ENCODE peak calls at places on chromosomes 7 and 10, in ten cellular contexts. One of them, this sample, is unnamed.

GRCh38 chr10:126171555-126171954 is 216.7 kb downstream of the ADAM12 start:
- DNase-seq in cardiac fibroblast: peak
- DNase-seq in esophagus muscularis mucosa: no peak
- DNase-seq in GM06990: no peak
- DNase-seq in AG04450: no peak
- DNase-seq in AG10803: peak
- DNase-seq in GM23338: no peak
- DNase-seq in spleen: no peak
- DNase-seq in CD8-positive, alpha-beta T cell: no peak
- DNase-seq in lower leg skin: no peak
- DNase-seq in this sample: peak

GRCh38 chr10:69733791-69734261 is 67.9 kb upstream of the COL13A1 start:
- DNase-seq in AG04450: no peak
- DNase-seq in CD8-positive, alpha-beta T cell: no peak
- DNase-seq in spleen: no peak
- DNase-seq in lower leg skin: no peak
- DNase-seq in GM23338: no peak
- DNase-seq in AG10803: peak
- DNase-seq in esophagus muscularis mucosa: no peak
- DNase-seq in GM06990: no peak
- DNase-seq in cardiac fibroblast: peak
- DNase-seq in this sample: peak

GRCh38 chr10:31697271-31698168 is 231.1 kb downstream of the ARHGAP12 start:
- DNase-seq in esophagus muscularis mucosa: peak
- DNase-seq in CD8-positive, alpha-beta T cell: no peak
- DNase-seq in spleen: peak
- DNase-seq in GM06990: no peak
- DNase-seq in lower leg skin: peak
- DNase-seq in GM23338: no peak
- DNase-seq in cardiac fibroblast: peak
- DNase-seq in AG10803: peak
- DNase-seq in AG04450: peak
- DNase-seq in this sample: peak

GRCh38 chr10:119378737-119379067 is 163.8 kb downstream of the RGS10 start:
- DNase-seq in cardiac fibroblast: no peak
- DNase-seq in AG10803: no peak
- DNase-seq in GM23338: no peak
- DNase-seq in CD8-positive, alpha-beta T cell: no peak
- DNase-seq in AG04450: no peak
- DNase-seq in esophagus muscularis mucosa: no peak
- DNase-seq in lower leg skin: no peak
- DNase-seq in spleen: peak
- DNase-seq in GM06990: no peak
- DNase-seq in this sample: no peak

GRCh38 chr10:91006001-91006751 is 85.3 kb upstream of the ANKRD1 start:
- DNase-seq in CD8-positive, alpha-beta T cell: peak
- DNase-seq in AG10803: peak
- DNase-seq in esophagus muscularis mucosa: no peak
- DNase-seq in cardiac fibroblast: peak
- DNase-seq in lower leg skin: peak
- DNase-seq in GM06990: peak
- DNase-seq in GM23338: peak
- DNase-seq in AG04450: peak
- DNase-seq in spleen: peak
- DNase-seq in this sample: peak

GRCh38 chr10:8053446-8054242 is 844 bp upstream of the GATA3 start:
- DNase-seq in AG04450: peak
- DNase-seq in spleen: peak
- DNase-seq in AG10803: peak
- DNase-seq in lower leg skin: peak
- DNase-seq in CD8-positive, alpha-beta T cell: peak
- DNase-seq in cardiac fibroblast: peak
- DNase-seq in GM06990: peak
- DNase-seq in esophagus muscularis mucosa: no peak
- DNase-seq in GM23338: peak
- DNase-seq in this sample: peak

GRCh38 chr7:82413237-82413636 is 30.3 kb downstream of the CACNA2D1 start:
- DNase-seq in lower leg skin: no peak
- DNase-seq in AG04450: no peak
- DNase-seq in CD8-positive, alpha-beta T cell: no peak
- DNase-seq in esophagus muscularis mucosa: no peak
- DNase-seq in cardiac fibroblast: peak
- DNase-seq in AG10803: peak
- DNase-seq in GM23338: peak
- DNase-seq in GM06990: no peak
- DNase-seq in spleen: no peak
- DNase-seq in this sample: no peak

GRCh38 chr10:27605337-27605736 is 101.2 kb downstream of the RAB18 start:
- DNase-seq in esophagus muscularis mucosa: no peak
- DNase-seq in AG10803: no peak
- DNase-seq in AG04450: no peak
- DNase-seq in CD8-positive, alpha-beta T cell: no peak
- DNase-seq in GM23338: no peak
- DNase-seq in GM06990: no peak
- DNase-seq in lower leg skin: no peak
- DNase-seq in cardiac fibroblast: no peak
- DNase-seq in spleen: no peak
- DNase-seq in this sample: no peak

GRCh38 chr7:2478387-2478760 is 2.2 kb upstream of the GRIFIN start:
- DNase-seq in CD8-positive, alpha-beta T cell: no peak
- DNase-seq in GM06990: no peak
- DNase-seq in spleen: no peak
- DNase-seq in AG04450: no peak
- DNase-seq in AG10803: peak
- DNase-seq in esophagus muscularis mucosa: no peak
- DNase-seq in cardiac fibroblast: peak
- DNase-seq in lower leg skin: peak
- DNase-seq in GM23338: no peak
- DNase-seq in this sample: no peak

GRCh38 chr10:54060572-54060971 is 740.5 kb downstream of the PCDH15 start:
- DNase-seq in AG10803: no peak
- DNase-seq in spleen: no peak
- DNase-seq in GM06990: no peak
- DNase-seq in cardiac fibroblast: no peak
- DNase-seq in esophagus muscularis mucosa: no peak
- DNase-seq in GM23338: no peak
- DNase-seq in CD8-positive, alpha-beta T cell: no peak
- DNase-seq in lower leg skin: no peak
- DNase-seq in AG04450: no peak
- DNase-seq in this sample: no peak

GRCh38 chr7:92834661-92835139 is 1.7 kb downstream of the CDK6 start:
- DNase-seq in esophagus muscularis mucosa: no peak
- DNase-seq in cardiac fibroblast: no peak
- DNase-seq in CD8-positive, alpha-beta T cell: peak
- DNase-seq in lower leg skin: no peak
- DNase-seq in GM06990: peak
- DNase-seq in AG10803: no peak
- DNase-seq in AG04450: no peak
- DNase-seq in GM23338: peak
- DNase-seq in spleen: no peak
- DNase-seq in this sample: no peak

GRCh38 chr10:111128331-111129167 is 51.7 kb downstream of the ADRA2A start:
- DNase-seq in lower leg skin: no peak
- DNase-seq in esophagus muscularis mucosa: peak
- DNase-seq in CD8-positive, alpha-beta T cell: no peak
- DNase-seq in AG10803: peak
- DNase-seq in cardiac fibroblast: peak
- DNase-seq in GM23338: no peak
- DNase-seq in GM06990: no peak
- DNase-seq in AG04450: no peak
- DNase-seq in spleen: no peak
- DNase-seq in this sample: no peak

GRCh38 chr10:119377905-119378736 is 164.4 kb downstream of the RGS10 start:
- DNase-seq in CD8-positive, alpha-beta T cell: no peak
- DNase-seq in AG10803: peak
- DNase-seq in spleen: peak
- DNase-seq in GM06990: no peak
- DNase-seq in GM23338: no peak
- DNase-seq in lower leg skin: no peak
- DNase-seq in AG04450: no peak
- DNase-seq in esophagus muscularis mucosa: no peak
- DNase-seq in cardiac fibroblast: no peak
- DNase-seq in this sample: no peak

GRCh38 chr7:118152149-118152548 is 31.8 kb upstream of the LSM8 start:
- DNase-seq in AG04450: no peak
- DNase-seq in GM23338: peak
- DNase-seq in esophagus muscularis mucosa: no peak
- DNase-seq in GM06990: no peak
- DNase-seq in lower leg skin: no peak
- DNase-seq in cardiac fibroblast: no peak
- DNase-seq in AG10803: peak
- DNase-seq in spleen: no peak
- DNase-seq in CD8-positive, alpha-beta T cell: no peak
- DNase-seq in this sample: no peak
- H3K4me3 ChIP-seq in AG04450: no peak
- H3K4me3 ChIP-seq in GM23338: no peak
- H3K4me3 ChIP-seq in esophagus muscularis mucosa: no peak
- H3K4me3 ChIP-seq in GM06990: no peak
- H3K4me3 ChIP-seq in lower leg skin: no peak
- H3K4me3 ChIP-seq in cardiac fibroblast: no peak
- H3K4me3 ChIP-seq in AG10803: no peak
- H3K4me3 ChIP-seq in spleen: no peak
- H3K4me3 ChIP-seq in CD8-positive, alpha-beta T cell: no peak
- H3K4me3 ChIP-seq in this sample: no peak

DNA sequence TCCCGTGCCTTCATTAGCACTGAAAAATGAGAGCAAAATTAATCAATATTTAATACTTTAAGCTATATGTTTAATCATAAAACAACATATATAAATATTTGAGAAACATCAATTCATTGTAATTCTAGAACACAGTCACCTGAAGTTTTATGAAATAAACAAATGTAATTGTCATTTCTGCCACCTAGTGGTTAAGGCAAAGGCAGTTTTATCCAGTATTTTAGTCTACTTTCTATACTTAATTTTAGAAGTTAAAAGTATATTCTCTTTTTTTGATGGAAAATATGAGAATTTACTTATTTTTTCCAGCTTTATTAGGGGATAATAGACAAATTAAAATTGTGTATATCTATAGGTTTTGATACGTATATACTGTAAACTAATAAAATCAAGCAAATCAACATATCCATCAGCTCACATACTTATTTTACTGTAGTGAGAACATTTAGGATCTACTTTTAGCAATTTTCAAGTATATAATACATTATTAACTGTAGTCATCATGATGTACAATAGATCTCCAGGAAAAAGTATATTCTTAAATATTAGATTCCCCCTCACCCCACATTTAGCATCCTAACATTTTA is 16.9 kb downstream of the PCGF6 start:
- DNase-seq in esophagus muscularis mucosa: no peak
- DNase-seq in GM06990: no peak
- DNase-seq in GM23338: peak
- DNase-seq in CD8-positive, alpha-beta T cell: no peak
- DNase-seq in AG10803: peak
- DNase-seq in lower leg skin: no peak
- DNase-seq in AG04450: no peak
- DNase-seq in cardiac fibroblast: peak
- DNase-seq in spleen: no peak
- DNase-seq in this sample: peak
- TF ChIP-seq CTCF in esophagus muscularis mucosa: peak
- TF ChIP-seq CTCF in GM06990: peak
- TF ChIP-seq CTCF in GM23338: no peak
- TF ChIP-seq CTCF in CD8-positive, alpha-beta T cell: peak
- TF ChIP-seq CTCF in AG10803: peak
- TF ChIP-seq CTCF in lower leg skin: no peak
- TF ChIP-seq CTCF in AG04450: peak
- TF ChIP-seq CTCF in cardiac fibroblast: peak
- TF ChIP-seq CTCF in spleen: peak
- TF ChIP-seq CTCF in this sample: peak

GRCh38 chr7:99618726-99619125 is 2.0 kb downstream of the ZSCAN25 start:
- DNase-seq in lower leg skin: peak
- DNase-seq in spleen: no peak
- DNase-seq in AG10803: peak
- DNase-seq in cardiac fibroblast: peak
- DNase-seq in AG04450: no peak
- DNase-seq in CD8-positive, alpha-beta T cell: no peak
- DNase-seq in esophagus muscularis mucosa: no peak
- DNase-seq in GM06990: no peak
- DNase-seq in GM23338: no peak
- DNase-seq in this sample: peak

GRCh38 chr7:99616359-99617186 is at the start of gene ZSCAN25:
- DNase-seq in esophagus muscularis mucosa: peak
- DNase-seq in CD8-positive, alpha-beta T cell: peak
- DNase-seq in AG10803: peak
- DNase-seq in AG04450: peak
- DNase-seq in GM23338: peak
- DNase-seq in lower leg skin: peak
- DNase-seq in GM06990: peak
- DNase-seq in spleen: peak
- DNase-seq in cardiac fibroblast: peak
- DNase-seq in this sample: peak

GRCh38 chr7:99617187-99617781 is 538 bp downstream of the ZSCAN25 start:
- DNase-seq in CD8-positive, alpha-beta T cell: no peak
- DNase-seq in cardiac fibroblast: no peak
- DNase-seq in AG04450: no peak
- DNase-seq in spleen: no peak
- DNase-seq in esophagus muscularis mucosa: no peak
- DNase-seq in AG10803: no peak
- DNase-seq in lower leg skin: peak
- DNase-seq in GM06990: no peak
- DNase-seq in GM23338: no peak
- DNase-seq in this sample: no peak

GRCh38 chr7:99614495-99614894 is 2.3 kb upstream of the ZSCAN25 start:
- DNase-seq in lower leg skin: no peak
- DNase-seq in AG10803: no peak
- DNase-seq in cardiac fibroblast: no peak
- DNase-seq in GM23338: no peak
- DNase-seq in AG04450: no peak
- DNase-seq in esophagus muscularis mucosa: no peak
- DNase-seq in CD8-positive, alpha-beta T cell: no peak
- DNase-seq in GM06990: no peak
- DNase-seq in spleen: no peak
- DNase-seq in this sample: no peak

GRCh38 chr7:99615989-99616358 is 772 bp upstream of the ZSCAN25 start:
- DNase-seq in AG04450: no peak
- DNase-seq in GM06990: no peak
- DNase-seq in lower leg skin: no peak
- DNase-seq in spleen: no peak
- DNase-seq in esophagus muscularis mucosa: peak
- DNase-seq in CD8-positive, alpha-beta T cell: no peak
- DNase-seq in cardiac fibroblast: no peak
- DNase-seq in AG10803: no peak
- DNase-seq in GM23338: no peak
- DNase-seq in this sample: no peak
- H3K4me3 ChIP-seq in AG04450: peak
- H3K4me3 ChIP-seq in GM06990: peak
- H3K4me3 ChIP-seq in lower leg skin: no peak
- H3K4me3 ChIP-seq in spleen: peak
- H3K4me3 ChIP-seq in esophagus muscularis mucosa: peak
- H3K4me3 ChIP-seq in CD8-positive, alpha-beta T cell: peak
- H3K4me3 ChIP-seq in cardiac fibroblast: peak
- H3K4me3 ChIP-seq in AG10803: peak
- H3K4me3 ChIP-seq in GM23338: peak
- H3K4me3 ChIP-seq in this sample: peak

DNA sequence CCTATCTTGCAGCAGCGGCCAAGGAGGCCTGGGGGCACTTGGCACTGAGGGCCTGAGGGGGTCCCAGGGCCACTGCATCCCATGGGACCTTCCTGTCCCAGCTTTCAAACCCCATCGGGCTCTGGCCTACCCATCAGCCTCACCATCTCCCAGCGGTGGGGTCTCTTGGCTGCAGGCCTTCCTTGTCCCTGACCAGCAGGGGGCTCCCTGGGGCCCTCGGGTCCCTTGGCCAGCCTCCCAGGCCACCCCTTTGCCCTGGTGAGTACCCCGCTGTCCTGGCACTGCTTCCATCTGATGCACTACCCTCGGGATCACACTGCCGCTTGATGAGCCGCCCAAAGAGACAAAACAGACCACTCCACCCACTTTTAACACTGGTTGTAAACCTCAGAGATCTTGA is 43.5 kb downstream of the YKT6 start:
- DNase-seq in AG10803: no peak
- DNase-seq in GM23338: peak
- DNase-seq in AG04450: no peak
- DNase-seq in spleen: no peak
- DNase-seq in GM06990: no peak
- DNase-seq in cardiac fibroblast: peak
- DNase-seq in lower leg skin: no peak
- DNase-seq in CD8-positive, alpha-beta T cell: peak
- DNase-seq in esophagus muscularis mucosa: no peak
- DNase-seq in this sample: no peak
- TF ChIP-seq CTCF in AG10803: peak
- TF ChIP-seq CTCF in GM23338: peak
- TF ChIP-seq CTCF in AG04450: peak
- TF ChIP-seq CTCF in spleen: peak
- TF ChIP-seq CTCF in GM06990: peak
- TF ChIP-seq CTCF in cardiac fibroblast: peak
- TF ChIP-seq CTCF in lower leg skin: no peak
- TF ChIP-seq CTCF in CD8-positive, alpha-beta T cell: peak
- TF ChIP-seq CTCF in esophagus muscularis mucosa: peak
- TF ChIP-seq CTCF in this sample: peak

This sample was measured in AG09309.